ENCODE peak calls at places on chromosome 11, in five cellular contexts. S, Z, B, O and W are unnamed samples.

GRCh38 chr11:57815476-57815875 is 53.9 kb downstream of the CTNND1 start:
- DNase-seq in O (no peak), B (no peak), S (no peak), Z (no peak), W (no peak)

GRCh38 chr11:119065369-119065768 is 2.2 kb upstream of the VPS11 start:
- DNase-seq in B (no peak), S (no peak), Z (no peak), O (no peak), W (no peak)

GRCh38 chr11:47941907-47942558 is 38.3 kb upstream of the PTPRJ start:
- DNase-seq in O (no peak), B (no peak), Z (no peak), S (no peak), W (no peak)

GRCh38 chr11:60951909-60952741 is at the start of gene SLC15A3:
- DNase-seq in Z (no peak), O (no peak), B (peak), S (no peak), W (peak)

GRCh38 chr11:73184953-73185671 is 33.0 kb upstream of the P2RY2 start:
- DNase-seq in B (no peak), O (no peak), S (peak), Z (peak), W (peak)

GRCh38 chr11:109864834-109865557 is 228.2 kb upstream of the ZC3H12C start:
- DNase-seq in S (no peak), O (peak), Z (no peak), B (no peak), W (no peak)

GRCh38 chr11:102187416-102188125 is 77.3 kb downstream of the YAP1 start:
- DNase-seq in B (no peak), S (no peak), Z (no peak), O (no peak), W (no peak)

GRCh38 chr11:68354181-68354872 is 41.9 kb downstream of the LRP5 start:
- DNase-seq in S (no peak), Z (peak), O (peak), B (peak), W (peak)

GRCh38 chr11:93073026-93073425 is 103.6 kb downstream of the MTNR1B start:
- DNase-seq in Z (no peak), S (no peak), B (no peak), O (no peak), W (no peak)

GRCh38 chr11:3119141-3119821 is 45.8 kb downstream of the OSBPL5 start:
- DNase-seq in S (no peak), O (no peak), B (peak), Z (no peak), W (peak)

GRCh38 chr11:47104337-47104950 is 72.2 kb downstream of the ARFGAP2 start:
- DNase-seq in Z (no peak), O (peak), B (no peak), S (no peak), W (no peak)

GRCh38 chr11:5203366-5203765 is 2.9 kb upstream of the OR51V1 start:
- DNase-seq in O (no peak), B (no peak), S (no peak), Z (no peak), W (no peak)

GRCh38 chr11:58433638-58434203 is 5.8 kb upstream of the OR5B2 start:
- DNase-seq in Z (no peak), O (no peak), B (no peak), S (no peak), W (no peak)

GRCh38 chr11:127275771-127276170 is 275.2 kb upstream of the KIRREL3 start:
- DNase-seq in O (no peak), Z (no peak), B (no peak), S (no peak), W (no peak)

GRCh38 chr11:106178361-106178760 is 100.9 kb downstream of the AASDHPPT start:
- DNase-seq in O (no peak), S (no peak), B (no peak), Z (no peak), W (no peak)

GRCh38 chr11:31355131-31355530 is 14.4 kb downstream of the DCDC1 start:
- DNase-seq in B (no peak), S (no peak), Z (no peak), O (peak), W (no peak)

GRCh38 chr11:65912840-65913239 is 6.0 kb downstream of the C11orf68 start:
- DNase-seq in Z (no peak), O (no peak), B (no peak), S (no peak), W (no peak)

GRCh38 chr11:3942956-3943497 is 87.6 kb downstream of the STIM1 start:
- DNase-seq in S (no peak), B (no peak), Z (no peak), O (no peak), W (no peak)

GRCh38 chr11:77205467-77206263 is 77.6 kb downstream of the MYO7A start:
- DNase-seq in S (no peak), O (no peak), B (no peak), Z (no peak), W (no peak)

GRCh38 chr11:112042161-112042960 is 17.2 kb downstream of the DLAT start:
- DNase-seq in Z (no peak), S (no peak), O (no peak), B (no peak), W (no peak)

GRCh38 chr11:997907-998306 is 38.6 kb downstream of the MUC6 start:
- DNase-seq in O (no peak), B (no peak), S (no peak), Z (no peak), W (no peak)

GRCh38 chr11:92340839-92341238 is 116.2 kb downstream of the FAT3 start:
- DNase-seq in Z (no peak), O (no peak), B (no peak), S (no peak), W (no peak)

GRCh38 chr11:20060180-20060579 is 100.1 kb downstream of the DBX1 start:
- DNase-seq in Z (no peak), S (no peak), B (no peak), O (no peak), W (no peak)
- H3K4me3 ChIP-seq in Z (no peak), S (no peak), B (no peak), O (no peak), W (no peak)

DNA sequence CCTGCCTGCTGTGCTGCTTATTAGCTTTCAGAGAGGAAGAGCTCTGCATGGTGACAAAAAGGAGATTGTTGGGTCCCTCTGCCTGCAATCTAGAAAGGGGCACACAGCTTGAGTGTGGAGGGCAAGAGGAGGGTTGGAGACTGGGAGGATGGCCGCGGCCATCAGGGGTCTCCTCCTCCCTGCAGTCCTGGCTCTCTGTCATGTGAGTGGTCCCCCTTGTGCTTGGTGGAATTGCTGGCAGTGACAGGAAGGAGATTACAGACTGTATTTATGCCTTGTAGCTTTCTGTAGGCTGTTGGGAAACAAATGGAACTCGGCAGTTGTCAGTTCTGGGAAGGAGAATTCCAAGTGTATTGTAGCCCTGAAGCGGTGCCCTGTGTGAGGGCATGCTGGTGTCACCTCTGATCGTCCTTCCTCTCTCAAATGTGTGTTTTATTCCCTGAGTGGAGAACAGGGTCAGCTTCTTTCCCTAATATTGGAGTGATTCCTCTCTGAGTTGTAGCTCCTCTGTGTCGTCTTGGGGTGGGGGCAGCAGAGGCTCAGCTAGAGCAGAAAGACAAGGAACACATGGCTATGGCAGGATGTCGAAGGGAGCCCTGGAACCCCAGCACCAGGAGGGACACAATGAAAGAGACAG is 163.1 kb downstream of the PKNOX2 start:
- DNase-seq in S (no peak), Z (no peak), B (no peak), O (no peak), W (no peak)
- H3K4me3 ChIP-seq in S (no peak), Z (no peak), B (no peak), O (no peak), W (no peak)

GRCh38 chr11:6319001-6319878 is 1.1 kb downstream of the CAVIN3 start:
- DNase-seq in S (no peak), O (no peak), B (peak), Z (peak), W (peak)

GRCh38 chr11:6319879-6320410 is 356 bp downstream of the CAVIN3 start:
- DNase-seq in B (peak), Z (peak), S (no peak), O (peak), W (peak)

GRCh38 chr11:6321961-6322362 is 1.7 kb upstream of the CAVIN3 start:
- DNase-seq in O (no peak), Z (no peak), B (no peak), S (no peak), W (no peak)

GRCh38 chr11:6321356-6321755 is 1.1 kb upstream of the CAVIN3 start:
- DNase-seq in S (no peak), B (peak), O (no peak), Z (no peak), W (peak)

GRCh38 chr11:6320411-6321207 is at the start of gene CAVIN3:
- DNase-seq in B (peak), S (no peak), O (peak), Z (peak), W (peak)
- H3K4me3 ChIP-seq in B (peak), S (peak), O (peak), Z (peak), W (peak)

DNA sequence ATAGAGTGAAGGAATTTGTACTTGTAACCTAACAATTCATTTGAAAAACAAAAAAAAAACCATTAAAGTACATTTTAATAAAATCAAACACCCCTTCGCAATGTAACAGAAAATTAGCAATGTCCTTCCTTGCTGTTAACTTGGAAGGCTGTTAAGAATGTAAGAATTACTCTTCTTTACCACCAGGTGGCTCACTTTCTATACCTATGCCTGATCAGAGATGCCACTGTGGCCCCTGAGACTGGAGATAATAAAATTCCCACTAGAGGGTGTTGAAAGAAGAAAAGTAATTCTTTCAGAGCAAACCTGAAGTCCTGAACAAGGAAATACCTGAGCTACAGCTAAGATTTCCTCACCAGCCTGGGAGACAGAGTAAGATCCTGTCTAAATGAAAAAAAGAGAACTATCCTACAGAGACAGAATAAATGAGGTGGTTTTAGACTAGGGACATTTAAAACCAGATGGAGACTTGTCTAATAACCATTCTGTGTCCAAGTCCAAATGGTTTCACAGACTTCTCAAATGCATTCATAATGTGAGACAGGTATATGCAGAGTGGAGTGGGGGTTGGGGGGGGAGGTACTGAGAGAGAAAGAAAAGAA is 1089.3 kb downstream of the FAM181B start:
- DNase-seq in Z (no peak), B (no peak), O (no peak), S (no peak), W (no peak)
- H3K4me3 ChIP-seq in Z (no peak), B (no peak), O (no peak), S (no peak), W (no peak)

DNA sequence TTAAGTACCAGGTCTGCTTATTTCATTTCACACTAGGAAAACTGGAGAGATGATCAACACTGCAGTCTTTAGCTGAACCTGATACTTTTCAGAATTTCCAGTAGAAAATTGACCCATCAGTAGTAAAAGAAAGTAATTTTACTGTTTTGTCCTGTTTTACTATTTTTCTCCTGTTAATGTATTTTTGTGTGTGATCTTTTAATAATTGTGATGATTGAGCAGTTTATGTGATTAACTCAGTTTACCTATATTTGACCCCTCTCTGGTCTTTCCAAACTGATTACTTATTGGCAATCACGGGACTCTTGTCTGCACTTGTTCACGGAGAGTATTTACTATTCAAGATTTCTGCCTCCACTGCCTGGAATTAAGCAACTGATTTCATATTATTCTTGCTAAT is 546 bp upstream of the CYP2R1 start:
- DNase-seq in O (no peak), Z (no peak), B (no peak), S (no peak), W (no peak)
- H3K4me3 ChIP-seq in O (peak), Z (peak), B (peak), S (peak), W (peak)